ENCODE peak calls at places on chromosome X, in five cellular contexts. One of them, this sample, is unnamed.

GRCh38 chrX:122269243-122269781 is 914.8 kb upstream of the GRIA3 start:
- DNase-seq in tibial artery: no peak
- DNase-seq in tibial nerve: no peak
- DNase-seq in adrenal gland: no peak
- DNase-seq in fibroblast of lung: peak; percentile 46
- DNase-seq in this sample: no peak

GRCh38 chrX:13077168-13077567 is 32.7 kb upstream of the FAM9C start:
- DNase-seq in fibroblast of lung: peak; percentile 37
- DNase-seq in adrenal gland: no peak
- DNase-seq in tibial artery: peak; percentile 30
- DNase-seq in tibial nerve: no peak
- DNase-seq in this sample: no peak

GRCh38 chrX:72021975-72022374 is 109.7 kb downstream of the RTL5 start:
- DNase-seq in tibial artery: no peak
- DNase-seq in fibroblast of lung: no peak
- DNase-seq in adrenal gland: peak; percentile 16
- DNase-seq in tibial nerve: no peak
- DNase-seq in this sample: no peak

GRCh38 chrX:96929036-96929435 is 45.3 kb downstream of the RPA4 start:
- DNase-seq in fibroblast of lung: no peak
- DNase-seq in tibial artery: no peak
- DNase-seq in adrenal gland: no peak
- DNase-seq in tibial nerve: no peak
- DNase-seq in this sample: no peak

GRCh38 chrX:154063234-154063633 is 34.3 kb downstream of the MECP2 start:
- DNase-seq in tibial nerve: no peak
- DNase-seq in fibroblast of lung: no peak
- DNase-seq in adrenal gland: no peak
- DNase-seq in tibial artery: no peak
- DNase-seq in this sample: no peak

GRCh38 chrX:74291964-74292891 is 11.8 kb upstream of the ZCCHC13 start:
- DNase-seq in tibial nerve: peak; percentile 86
- DNase-seq in fibroblast of lung: peak; percentile 85
- DNase-seq in adrenal gland: peak; percentile 88
- DNase-seq in tibial artery: peak; percentile 92
- DNase-seq in this sample: peak; percentile 43

GRCh38 chrX:133594156-133594555 is 178.9 kb upstream of the GPC4 start:
- DNase-seq in fibroblast of lung: peak; percentile 73
- DNase-seq in tibial artery: no peak
- DNase-seq in adrenal gland: no peak
- DNase-seq in tibial nerve: no peak
- DNase-seq in this sample: no peak

GRCh38 chrX:8192276-8192675 is 21.2 kb upstream of the VCX2 start:
- DNase-seq in tibial nerve: no peak
- DNase-seq in fibroblast of lung: peak; percentile 13
- DNase-seq in adrenal gland: no peak
- DNase-seq in tibial artery: no peak
- DNase-seq in this sample: no peak

GRCh38 chrX:42524374-42524773 is 253.6 kb downstream of the PPP1R2C start:
- DNase-seq in fibroblast of lung: peak; percentile 85
- DNase-seq in tibial nerve: no peak
- DNase-seq in adrenal gland: no peak
- DNase-seq in tibial artery: no peak
- DNase-seq in this sample: no peak

GRCh38 chrX:42533761-42534160 is 244.2 kb downstream of the PPP1R2C start:
- DNase-seq in fibroblast of lung: no peak
- DNase-seq in tibial nerve: no peak
- DNase-seq in adrenal gland: no peak
- DNase-seq in tibial artery: no peak
- DNase-seq in this sample: no peak

GRCh38 chrX:42531431-42531830 is 246.5 kb downstream of the PPP1R2C start:
- DNase-seq in tibial nerve: no peak
- DNase-seq in fibroblast of lung: no peak
- DNase-seq in adrenal gland: no peak
- DNase-seq in tibial artery: no peak
- DNase-seq in this sample: no peak

GRCh38 chrX:42535233-42535632 is 242.7 kb downstream of the PPP1R2C start:
- DNase-seq in adrenal gland: no peak
- DNase-seq in tibial artery: no peak
- DNase-seq in fibroblast of lung: no peak
- DNase-seq in tibial nerve: no peak
- DNase-seq in this sample: no peak

GRCh38 chrX:42530027-42530426 is 247.9 kb downstream of the PPP1R2C start:
- DNase-seq in fibroblast of lung: peak; percentile 89
- DNase-seq in adrenal gland: no peak
- DNase-seq in tibial artery: no peak
- DNase-seq in tibial nerve: no peak
- DNase-seq in this sample: no peak
- TF ChIP-seq CTCF in fibroblast of lung: no peak
- TF ChIP-seq CTCF in adrenal gland: no peak
- TF ChIP-seq CTCF in tibial artery: no peak
- TF ChIP-seq CTCF in tibial nerve: no peak
- TF ChIP-seq CTCF in this sample: peak; percentile 28

GRCh38 chrX:1484638-1485019 is 31.9 kb upstream of the ASMTL start:
- DNase-seq in adrenal gland: no peak
- DNase-seq in fibroblast of lung: no peak
- DNase-seq in tibial nerve: no peak
- DNase-seq in tibial artery: no peak
- DNase-seq in this sample: no peak
- H3K4me1 ChIP-seq in adrenal gland: no peaks in the 10 kb centered on the region
- H3K4me1 ChIP-seq in fibroblast of lung: no peaks in the 10 kb centered on the region
- H3K4me1 ChIP-seq in tibial nerve: no peaks in the 10 kb centered on the region
- H3K4me1 ChIP-seq in tibial artery: no peaks in the 10 kb centered on the region
- H3K4me1 ChIP-seq in this sample: peaks cover 12% of the 10 kb centered on the region

DNA sequence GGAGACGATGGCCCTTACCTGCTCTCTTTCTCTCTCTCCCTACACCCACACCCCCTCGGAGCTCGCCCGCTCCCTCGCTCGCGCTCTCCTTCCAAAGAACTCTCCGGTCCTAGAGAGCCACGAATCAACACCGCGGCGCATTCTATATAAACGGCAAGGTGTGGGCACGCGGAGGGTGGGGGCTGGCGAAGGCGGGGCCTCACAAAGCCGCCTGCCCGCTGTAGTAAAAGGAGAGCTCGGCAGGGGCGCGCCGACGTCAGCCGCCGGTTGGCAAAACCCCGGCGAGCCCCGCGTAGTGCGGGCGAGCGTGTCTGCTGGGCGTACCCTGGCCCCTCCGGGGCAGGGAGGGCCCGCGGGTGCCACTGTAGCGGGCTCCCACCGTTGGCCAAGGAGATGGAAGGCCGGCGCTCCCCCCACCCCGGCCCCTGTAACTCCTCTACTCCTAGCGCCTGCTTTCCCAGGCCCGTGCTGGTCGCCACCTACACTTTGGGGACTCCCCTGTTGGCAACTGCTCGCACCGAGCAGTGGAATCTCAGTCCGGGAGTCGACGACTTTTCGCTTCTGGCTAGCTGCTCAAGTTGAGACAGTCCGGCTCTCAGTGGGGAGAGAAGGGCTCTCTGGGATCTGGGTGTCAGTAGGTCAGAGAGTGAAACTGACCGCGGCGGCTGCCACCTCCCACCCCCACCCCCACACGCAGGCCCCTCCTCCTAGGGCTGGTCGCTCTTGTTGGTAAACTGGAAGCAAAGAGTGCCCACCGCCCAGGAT is 325.5 kb upstream of the F9 start:
- DNase-seq in adrenal gland: no peak
- DNase-seq in tibial artery: peak; percentile 20
- DNase-seq in fibroblast of lung: peak; percentile 59
- DNase-seq in tibial nerve: no peak
- DNase-seq in this sample: no peak
- TF ChIP-seq CTCF in adrenal gland: no peak
- TF ChIP-seq CTCF in tibial artery: no peak
- TF ChIP-seq CTCF in fibroblast of lung: no peak
- TF ChIP-seq CTCF in tibial nerve: no peak
- TF ChIP-seq CTCF in this sample: no peak

GRCh38 chrX:119646515-119646914 is 40.3 kb upstream of the NKRF start:
- DNase-seq in adrenal gland: no peak
- DNase-seq in fibroblast of lung: no peak
- DNase-seq in tibial artery: no peak
- DNase-seq in tibial nerve: no peak
- DNase-seq in this sample: no peak
- H3K4me1 ChIP-seq in adrenal gland: no peaks in the 10 kb centered on the region
- H3K4me1 ChIP-seq in fibroblast of lung: no peaks in the 10 kb centered on the region
- H3K4me1 ChIP-seq in tibial artery: no peaks in the 10 kb centered on the region
- H3K4me1 ChIP-seq in tibial nerve: no peaks in the 10 kb centered on the region
- H3K4me1 ChIP-seq in this sample: no peaks in the 10 kb centered on the region

GRCh38 chrX:16603822-16604221 is 46.1 kb upstream of the S100G start:
- DNase-seq in fibroblast of lung: peak; percentile 19
- DNase-seq in tibial nerve: no peak
- DNase-seq in adrenal gland: no peak
- DNase-seq in tibial artery: no peak
- DNase-seq in this sample: no peak
- TF ChIP-seq CTCF in fibroblast of lung: no peak
- TF ChIP-seq CTCF in tibial nerve: no peak
- TF ChIP-seq CTCF in adrenal gland: no peak
- TF ChIP-seq CTCF in tibial artery: no peak
- TF ChIP-seq CTCF in this sample: no peak

GRCh38 chrX:24148535-24149345 is 789 bp upstream of the ZFX start:
- DNase-seq in adrenal gland: peak; percentile 53
- DNase-seq in tibial nerve: no peak
- DNase-seq in fibroblast of lung: peak; percentile 70
- DNase-seq in tibial artery: no peak
- DNase-seq in this sample: no peak

GRCh38 chrX:24150051-24150790 is 692 bp downstream of the ZFX start:
- DNase-seq in fibroblast of lung: peak; percentile 92
- DNase-seq in tibial nerve: peak; percentile 58
- DNase-seq in adrenal gland: peak; percentile 92
- DNase-seq in tibial artery: peak; percentile 80
- DNase-seq in this sample: peak; percentile 75

GRCh38 chrX:24148118-24148517 is 1.4 kb upstream of the ZFX start:
- DNase-seq in tibial nerve: no peak
- DNase-seq in tibial artery: no peak
- DNase-seq in fibroblast of lung: no peak
- DNase-seq in adrenal gland: no peak
- DNase-seq in this sample: no peak

GRCh38 chrX:24151513-24151912 is 2.0 kb downstream of the ZFX start:
- DNase-seq in adrenal gland: no peak
- DNase-seq in fibroblast of lung: no peak
- DNase-seq in tibial nerve: no peak
- DNase-seq in tibial artery: no peak
- DNase-seq in this sample: no peak

DNA sequence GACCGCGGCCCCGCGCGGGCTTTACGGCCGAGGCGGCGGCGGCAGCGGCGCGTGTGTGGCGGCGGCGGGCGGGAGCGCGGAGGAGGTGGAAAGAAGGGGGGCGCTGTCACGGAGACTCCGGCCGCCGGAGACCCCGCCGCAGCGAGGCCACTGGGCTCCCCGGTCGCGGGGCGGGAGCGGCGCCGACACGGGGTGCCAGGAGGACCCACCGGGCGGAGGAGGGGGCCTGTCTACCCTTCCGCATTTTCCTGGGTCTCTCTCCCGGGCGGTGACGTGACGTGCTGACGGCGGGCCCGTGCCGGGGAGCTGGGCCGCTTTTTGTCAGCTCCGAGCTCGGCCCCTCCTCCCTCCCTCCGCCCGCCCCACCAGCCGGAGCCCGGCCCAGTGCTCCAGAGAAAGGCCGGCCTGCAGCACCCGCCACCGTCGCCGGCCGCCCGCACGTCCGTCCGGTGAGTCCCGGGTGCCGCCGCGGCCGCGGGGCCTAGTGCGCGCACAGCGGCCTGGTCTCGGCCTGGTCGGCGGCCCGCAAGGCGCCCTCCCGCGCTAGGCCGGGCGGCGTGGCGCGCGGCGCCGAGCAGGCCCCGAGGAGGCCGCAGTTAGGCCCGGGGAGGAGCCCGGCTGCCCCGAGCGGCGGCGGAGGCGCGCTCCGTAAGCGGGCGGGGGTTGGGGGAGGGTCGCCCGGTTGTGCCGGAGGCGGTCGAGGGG is at the start of gene ZFX:
- DNase-seq in fibroblast of lung: peak; percentile 76
- DNase-seq in tibial nerve: peak; percentile 14
- DNase-seq in adrenal gland: peak; percentile 79
- DNase-seq in tibial artery: peak; percentile 37
- DNase-seq in this sample: peak; percentile 29
- H3K4me1 ChIP-seq in fibroblast of lung: peaks cover 4% of the 10 kb centered on the region
- H3K4me1 ChIP-seq in tibial nerve: peaks cover 50% of the 10 kb centered on the region
- H3K4me1 ChIP-seq in adrenal gland: peaks cover 50% of the 10 kb centered on the region
- H3K4me1 ChIP-seq in tibial artery: peaks cover 48% of the 10 kb centered on the region
- H3K4me1 ChIP-seq in this sample: peaks cover 25% of the 10 kb centered on the region

GRCh38 chrX:94662665-94663064 is 988.7 kb downstream of the FAM133A start:
- DNase-seq in tibial artery: no peak
- DNase-seq in adrenal gland: no peak
- DNase-seq in fibroblast of lung: no peak
- DNase-seq in tibial nerve: no peak
- DNase-seq in this sample: no peak
- TF ChIP-seq CTCF in tibial artery: no peak
- TF ChIP-seq CTCF in adrenal gland: no peak
- TF ChIP-seq CTCF in fibroblast of lung: no peak
- TF ChIP-seq CTCF in tibial nerve: no peak
- TF ChIP-seq CTCF in this sample: no peak

DNA sequence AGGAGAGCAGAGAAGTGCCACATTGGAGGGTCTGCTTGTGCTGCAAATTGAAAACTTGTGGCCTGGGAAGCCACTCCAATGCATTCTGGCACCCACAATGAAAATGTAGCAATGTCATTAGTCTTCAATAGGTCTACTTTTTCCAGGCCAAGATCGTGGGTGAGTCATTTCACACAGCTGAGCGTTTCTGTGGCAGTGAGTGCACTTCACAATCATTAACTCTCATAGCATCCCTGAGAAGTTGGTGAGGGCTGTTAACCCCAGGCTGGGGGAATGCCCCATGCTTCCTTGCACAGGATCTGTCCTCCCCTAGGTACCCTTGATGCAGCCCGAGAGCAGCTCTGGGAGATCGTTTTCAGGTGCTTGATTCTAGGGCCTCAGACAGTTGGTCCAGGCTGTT is 196.8 kb upstream of the ATP6AP2 start:
- DNase-seq in tibial artery: no peak
- DNase-seq in tibial nerve: no peak
- DNase-seq in fibroblast of lung: peak; percentile 28
- DNase-seq in adrenal gland: peak; percentile 33
- DNase-seq in this sample: no peak
- H3K4me1 ChIP-seq in tibial artery: no peaks in the 10 kb centered on the region
- H3K4me1 ChIP-seq in tibial nerve: no peaks in the 10 kb centered on the region
- H3K4me1 ChIP-seq in fibroblast of lung: no peaks in the 10 kb centered on the region
- H3K4me1 ChIP-seq in adrenal gland: no peaks in the 10 kb centered on the region
- H3K4me1 ChIP-seq in this sample: no peaks in the 10 kb centered on the region

GRCh38 chrX:37672563-37672962 is 13.0 kb upstream of the XK start:
- DNase-seq in fibroblast of lung: no peak
- DNase-seq in tibial nerve: no peak
- DNase-seq in adrenal gland: no peak
- DNase-seq in tibial artery: no peak
- DNase-seq in this sample: no peak
- TF ChIP-seq CTCF in fibroblast of lung: no peak
- TF ChIP-seq CTCF in tibial nerve: no peak
- TF ChIP-seq CTCF in adrenal gland: no peak
- TF ChIP-seq CTCF in tibial artery: no peak
- TF ChIP-seq CTCF in this sample: no peak